ENCODE peak calls at places on chromosome 3, in six cellular contexts. R is nephron progenitor cell, M is tibial artery, Q is breast epithelium, C is kidney tubule cell, H is NCI-H1436. Y is an unnamed sample.
A peak's percentile ranks its signal among the peaks of the same experiment; 100 is the strongest.

GRCh38 chr3:120098710-120099109 is 4.5 kb upstream of the GSK3B start:
- DNase-seq in H (no peak), R (no peak), Q (no peak), C (no peak), M (no peak), Y (no peak)

GRCh38 chr3:112813723-112814171 is 32.9 kb downstream of the CD200R1L start:
- DNase-seq in M (no peak), C (peak; percentile 13), H (no peak), Q (no peak), R (no peak), Y (no peak)

GRCh38 chr3:124867511-124867910 is 19.7 kb downstream of the ITGB5 start:
- DNase-seq in R (no peak), H (no peak), Q (no peak), M (no peak), C (no peak), Y (no peak)

GRCh38 chr3:10194328-10195071 is 29.8 kb downstream of the IRAK2 start:
- DNase-seq in Q (no peak), C (no peak), R (no peak), M (peak; percentile 79), H (no peak), Y (no peak)

GRCh38 chr3:189710620-189711388 is 79.6 kb downstream of the TP63 start:
- DNase-seq in C (peak; percentile 99), R (peak; percentile 6), M (no peak), Q (no peak), H (no peak), Y (no peak)

GRCh38 chr3:4846529-4846928 is 132.7 kb upstream of the BHLHE40 start:
- DNase-seq in C (no peak), M (no peak), R (no peak), H (no peak), Q (no peak), Y (no peak)

GRCh38 chr3:45785626-45786150 is 10.6 kb downstream of the SLC6A20 start:
- DNase-seq in C (no peak), M (no peak), H (no peak), Q (no peak), R (no peak), Y (no peak)

GRCh38 chr3:27072943-27073725 is 296.0 kb downstream of the NEK10 start:
- DNase-seq in Q (no peak), H (no peak), M (no peak), C (peak; percentile 20), R (peak; percentile 6), Y (no peak)

GRCh38 chr3:23389089-23389488 is 186.0 kb downstream of the UBE2E2 start:
- DNase-seq in C (peak; percentile 23), R (no peak), Q (peak; percentile 58), M (no peak), H (no peak), Y (peak; percentile 2)

GRCh38 chr3:139043554-139044365 is 932 bp downstream of the PRR23C start:
- DNase-seq in M (no peak), H (no peak), C (no peak), Q (no peak), R (no peak), Y (no peak)

GRCh38 chr3:62622553-62623174 is 249.3 kb upstream of the FEZF2 start:
- DNase-seq in C (peak; percentile 49), M (no peak), H (peak; percentile 13), R (peak; percentile 28), Q (no peak), Y (peak; percentile 50)

GRCh38 chr3:101518421-101518871 is 5.4 kb upstream of the SENP7 start:
- DNase-seq in C (peak; percentile 91), M (no peak), Q (no peak), R (no peak), H (no peak), Y (no peak)

GRCh38 chr3:181558870-181559269 is 152.9 kb upstream of the SOX2 start:
- DNase-seq in M (no peak), H (no peak), R (no peak), C (no peak), Q (no peak), Y (no peak)

GRCh38 chr3:189808246-189809007 is 177.2 kb downstream of the TP63 start:
- DNase-seq in H (no peak), Q (no peak), C (no peak), M (no peak), R (no peak), Y (no peak)

GRCh38 chr3:42652251-42652610 is 1.3 kb upstream of the ZBTB47 start:
- DNase-seq in Q (no peak), C (peak; percentile 52), M (no peak), R (no peak), H (no peak), Y (no peak)

GRCh38 chr3:16807441-16807840 is 77.3 kb upstream of the PLCL2 start:
- DNase-seq in Q (no peak), M (no peak), C (no peak), H (no peak), R (no peak), Y (no peak)

GRCh38 chr3:134457331-134458125 is 28.3 kb downstream of the ANAPC13 start:
- DNase-seq in R (no peak), M (no peak), H (no peak), Q (no peak), C (no peak), Y (no peak)

GRCh38 chr3:175659951-175660350 is 800.8 kb downstream of the NAALADL2 start:
- DNase-seq in M (no peak), R (no peak), Q (no peak), H (no peak), C (no peak), Y (no peak)

GRCh38 chr3:50294492-50295403 is 2.5 kb upstream of the IFRD2 start:
- DNase-seq in R (no peak), H (no peak), M (no peak), Q (no peak), C (no peak), Y (no peak)

GRCh38 chr3:197298858-197299854 is 744 bp upstream of the DLG1 start:
- DNase-seq in R (peak; percentile 53), H (peak; percentile 20), M (no peak), Q (peak; percentile 56), C (peak; percentile 87), Y (peak; percentile 33)

GRCh38 chr3:193053031-193053430 is 135.4 kb upstream of the MB21D2 start:
- DNase-seq in C (no peak), R (no peak), H (no peak), M (no peak), Q (no peak), Y (no peak)

GRCh38 chr3:170977911-170978310 is 48.6 kb downstream of the SLC2A2 start:
- DNase-seq in R (no peak), H (peak; percentile 4), M (no peak), C (peak; percentile 53), Q (no peak), Y (no peak)

GRCh38 chr3:27535809-27536392 is 51.7 kb upstream of the SLC4A7 start:
- DNase-seq in M (no peak), H (no peak), Q (no peak), C (peak; percentile 94), R (no peak), Y (no peak)

Y was measured in NCI-H748 treated with DMSO at 0.1 percent for 48 hours.